ENCODE peak calls at places on chromosomes 16 and 17, in six cellular contexts. One of them, this sample, is unnamed.

GRCh38 chr17:40024901-40025300 is 9.7 kb downstream of the CSF3 start:
- DNase-seq in GM23248: peak; percentile 81
- DNase-seq in heart right ventricle: no peak
- DNase-seq in pancreas: no peak
- DNase-seq in OCI-LY7: no peak
- DNase-seq in CD8-positive, alpha-beta T cell: no peak
- DNase-seq in this sample: no peak

GRCh38 chr17:77118251-77118928 is 22.4 kb upstream of the SEC14L1 start:
- DNase-seq in GM23248: no peak
- DNase-seq in heart right ventricle: peak; percentile 35
- DNase-seq in pancreas: no peak
- DNase-seq in OCI-LY7: no peak
- DNase-seq in CD8-positive, alpha-beta T cell: no peak
- DNase-seq in this sample: no peak

GRCh38 chr17:2034806-2035548 is 5.0 kb downstream of the DPH1 start:
- DNase-seq in GM23248: peak; percentile 94
- DNase-seq in heart right ventricle: no peak
- DNase-seq in pancreas: peak; percentile 66
- DNase-seq in OCI-LY7: no peak
- DNase-seq in CD8-positive, alpha-beta T cell: no peak
- DNase-seq in this sample: no peak

GRCh38 chr16:83648347-83648746 is 159.4 kb upstream of the HSBP1 start:
- DNase-seq in GM23248: no peak
- DNase-seq in heart right ventricle: no peak
- DNase-seq in pancreas: no peak
- DNase-seq in OCI-LY7: no peak
- DNase-seq in CD8-positive, alpha-beta T cell: no peak
- DNase-seq in this sample: no peak

GRCh38 chr17:58710948-58711552 is 18.6 kb downstream of the RAD51C start:
- DNase-seq in GM23248: peak; percentile 77
- DNase-seq in heart right ventricle: peak; percentile 21
- DNase-seq in pancreas: no peak
- DNase-seq in OCI-LY7: peak; percentile 70
- DNase-seq in CD8-positive, alpha-beta T cell: no peak
- DNase-seq in this sample: no peak

GRCh38 chr16:67215690-67216089 is 11.2 kb upstream of the TMEM208 start:
- DNase-seq in GM23248: no peak
- DNase-seq in heart right ventricle: no peak
- DNase-seq in pancreas: no peak
- DNase-seq in OCI-LY7: no peak
- DNase-seq in CD8-positive, alpha-beta T cell: no peak
- DNase-seq in this sample: no peak

GRCh38 chr17:39981207-39982068 is 831 bp downstream of the PSMD3 start:
- DNase-seq in GM23248: peak; percentile 31
- DNase-seq in heart right ventricle: no peak
- DNase-seq in pancreas: no peak
- DNase-seq in OCI-LY7: peak; percentile 14
- DNase-seq in CD8-positive, alpha-beta T cell: no peak
- DNase-seq in this sample: no peak

GRCh38 chr16:82432261-82432660 is 194.5 kb upstream of the CDH13 start:
- DNase-seq in GM23248: peak; percentile 26
- DNase-seq in heart right ventricle: no peak
- DNase-seq in pancreas: no peak
- DNase-seq in OCI-LY7: no peak
- DNase-seq in CD8-positive, alpha-beta T cell: no peak
- DNase-seq in this sample: no peak

GRCh38 chr17:61394630-61395408 is 4.8 kb upstream of the TBX2 start:
- DNase-seq in GM23248: no peak
- DNase-seq in heart right ventricle: no peak
- DNase-seq in pancreas: no peak
- DNase-seq in OCI-LY7: no peak
- DNase-seq in CD8-positive, alpha-beta T cell: no peak
- DNase-seq in this sample: no peak

GRCh38 chr17:68785565-68786486 is 169.4 kb downstream of the ABCA8 start:
- DNase-seq in GM23248: no peak
- DNase-seq in heart right ventricle: no peak
- DNase-seq in pancreas: no peak
- DNase-seq in OCI-LY7: no peak
- DNase-seq in CD8-positive, alpha-beta T cell: no peak
- DNase-seq in this sample: no peak

GRCh38 chr17:5874486-5874885 is 195.7 kb upstream of the WSCD1 start:
- DNase-seq in GM23248: no peak
- DNase-seq in heart right ventricle: no peak
- DNase-seq in pancreas: no peak
- DNase-seq in OCI-LY7: no peak
- DNase-seq in CD8-positive, alpha-beta T cell: no peak
- DNase-seq in this sample: no peak

GRCh38 chr16:46751381-46751780 is 3.2 kb upstream of the MYLK3 start:
- DNase-seq in GM23248: no peak
- DNase-seq in heart right ventricle: no peak
- DNase-seq in pancreas: no peak
- DNase-seq in OCI-LY7: no peak
- DNase-seq in CD8-positive, alpha-beta T cell: no peak
- DNase-seq in this sample: no peak

GRCh38 chr17:30824002-30824355 is 513 bp downstream of the CRLF3 start:
- DNase-seq in GM23248: peak; percentile 50
- DNase-seq in heart right ventricle: peak; percentile 21
- DNase-seq in pancreas: no peak
- DNase-seq in OCI-LY7: peak; percentile 36
- DNase-seq in CD8-positive, alpha-beta T cell: no peak
- DNase-seq in this sample: no peak

GRCh38 chr17:28662527-28662829 is 473 bp downstream of the SUPT6H start:
- DNase-seq in GM23248: no peak
- DNase-seq in heart right ventricle: no peak
- DNase-seq in pancreas: no peak
- DNase-seq in OCI-LY7: no peak
- DNase-seq in CD8-positive, alpha-beta T cell: no peak
- DNase-seq in this sample: no peak

GRCh38 chr17:67278363-67278762 is 33.4 kb upstream of the HELZ start:
- DNase-seq in GM23248: no peak
- DNase-seq in heart right ventricle: no peak
- DNase-seq in pancreas: no peak
- DNase-seq in OCI-LY7: no peak
- DNase-seq in CD8-positive, alpha-beta T cell: no peak
- DNase-seq in this sample: no peak

GRCh38 chr16:82848013-82848412 is 221.2 kb downstream of the CDH13 start:
- DNase-seq in GM23248: no peak
- DNase-seq in heart right ventricle: peak; percentile 11
- DNase-seq in pancreas: no peak
- DNase-seq in OCI-LY7: no peak
- DNase-seq in CD8-positive, alpha-beta T cell: no peak
- DNase-seq in this sample: no peak

GRCh38 chr17:44209786-44210341 is 9.6 kb downstream of the UBTF start:
- DNase-seq in GM23248: peak; percentile 47
- DNase-seq in heart right ventricle: no peak
- DNase-seq in pancreas: no peak
- DNase-seq in OCI-LY7: no peak
- DNase-seq in CD8-positive, alpha-beta T cell: no peak
- DNase-seq in this sample: no peak

GRCh38 chr17:59617141-59617757 is 2.4 kb upstream of the CLTC start:
- DNase-seq in GM23248: no peak
- DNase-seq in heart right ventricle: no peak
- DNase-seq in pancreas: no peak
- DNase-seq in OCI-LY7: no peak
- DNase-seq in CD8-positive, alpha-beta T cell: no peak
- DNase-seq in this sample: no peak

GRCh38 chr16:10678655-10679054 is 16.1 kb downstream of the TEKT5 start:
- DNase-seq in GM23248: no peak
- DNase-seq in heart right ventricle: no peak
- DNase-seq in pancreas: no peak
- DNase-seq in OCI-LY7: no peak
- DNase-seq in CD8-positive, alpha-beta T cell: no peak
- DNase-seq in this sample: no peak

GRCh38 chr16:12027091-12027490 is 50.6 kb downstream of the SNX29 start:
- DNase-seq in GM23248: no peak
- DNase-seq in heart right ventricle: no peak
- DNase-seq in pancreas: no peak
- DNase-seq in OCI-LY7: peak; percentile 18
- DNase-seq in CD8-positive, alpha-beta T cell: no peak
- DNase-seq in this sample: no peak

GRCh38 chr17:48192321-48192731 is 84.8 kb downstream of the SNX11 start:
- DNase-seq in GM23248: no peak
- DNase-seq in heart right ventricle: no peak
- DNase-seq in pancreas: no peak
- DNase-seq in OCI-LY7: no peak
- DNase-seq in CD8-positive, alpha-beta T cell: no peak
- DNase-seq in this sample: no peak

GRCh38 chr17:7220593-7221280 is 999 bp downstream of the ACADVL start:
- DNase-seq in GM23248: peak; percentile 80
- DNase-seq in heart right ventricle: no peak
- DNase-seq in pancreas: peak; percentile 87
- DNase-seq in OCI-LY7: peak; percentile 74
- DNase-seq in CD8-positive, alpha-beta T cell: peak; percentile 38
- DNase-seq in this sample: peak; percentile 54

GRCh38 chr17:44004761-44005526 is 522 bp downstream of the NAGS start:
- DNase-seq in GM23248: peak; percentile 45
- DNase-seq in heart right ventricle: no peak
- DNase-seq in pancreas: peak; percentile 75
- DNase-seq in OCI-LY7: no peak
- DNase-seq in CD8-positive, alpha-beta T cell: no peak
- DNase-seq in this sample: no peak

GRCh38 chr17:39765159-39765558 is 27.4 kb downstream of the GRB7 start:
- DNase-seq in GM23248: no peak
- DNase-seq in heart right ventricle: no peak
- DNase-seq in pancreas: no peak
- DNase-seq in OCI-LY7: no peak
- DNase-seq in CD8-positive, alpha-beta T cell: no peak
- DNase-seq in this sample: no peak

GRCh38 chr16:11783319-11784047 is 13.6 kb downstream of the ZC3H7A start:
- DNase-seq in GM23248: peak; percentile 50
- DNase-seq in heart right ventricle: no peak
- DNase-seq in pancreas: no peak
- DNase-seq in OCI-LY7: peak; percentile 47
- DNase-seq in CD8-positive, alpha-beta T cell: no peak
- DNase-seq in this sample: no peak

GRCh38 chr16:24525970-24526559 is 13.3 kb upstream of the RBBP6 start:
- DNase-seq in GM23248: peak; percentile 82
- DNase-seq in heart right ventricle: no peak
- DNase-seq in pancreas: no peak
- DNase-seq in OCI-LY7: no peak
- DNase-seq in CD8-positive, alpha-beta T cell: no peak
- DNase-seq in this sample: no peak

GRCh38 chr17:35630530-35631148 is 43.5 kb downstream of the AP2B1 start:
- DNase-seq in GM23248: peak; percentile 82
- DNase-seq in heart right ventricle: no peak
- DNase-seq in pancreas: no peak
- DNase-seq in OCI-LY7: no peak
- DNase-seq in CD8-positive, alpha-beta T cell: no peak
- DNase-seq in this sample: no peak

GRCh38 chr16:457732-458400 is 32.4 kb downstream of the RAB11FIP3 start:
- DNase-seq in GM23248: peak; percentile 30
- DNase-seq in heart right ventricle: peak; percentile 22
- DNase-seq in pancreas: no peak
- DNase-seq in OCI-LY7: no peak
- DNase-seq in CD8-positive, alpha-beta T cell: no peak
- DNase-seq in this sample: no peak

GRCh38 chr17:14321476-14321949 is 20.6 kb downstream of the HS3ST3B1 start:
- DNase-seq in GM23248: no peak
- DNase-seq in heart right ventricle: no peak
- DNase-seq in pancreas: no peak
- DNase-seq in OCI-LY7: no peak
- DNase-seq in CD8-positive, alpha-beta T cell: no peak
- DNase-seq in this sample: no peak

GRCh38 chr17:50272711-50273653 is 1.3 kb upstream of the TMEM92 start:
- DNase-seq in GM23248: peak; percentile 78
- DNase-seq in heart right ventricle: peak; percentile 38
- DNase-seq in pancreas: no peak
- DNase-seq in OCI-LY7: peak; percentile 48
- DNase-seq in CD8-positive, alpha-beta T cell: peak; percentile 31
- DNase-seq in this sample: peak; percentile 49

GRCh38 chr17:57315061-57315851 is 58.9 kb downstream of the MSI2 start:
- DNase-seq in GM23248: no peak
- DNase-seq in heart right ventricle: no peak
- DNase-seq in pancreas: no peak
- DNase-seq in OCI-LY7: no peak
- DNase-seq in CD8-positive, alpha-beta T cell: no peak
- DNase-seq in this sample: no peak

GRCh38 chr16:58685084-58685449 is 497 bp upstream of the SLC38A7 start:
- DNase-seq in GM23248: no peak
- DNase-seq in heart right ventricle: no peak
- DNase-seq in pancreas: no peak
- DNase-seq in OCI-LY7: no peak
- DNase-seq in CD8-positive, alpha-beta T cell: no peak
- DNase-seq in this sample: no peak
- H3K4me3 ChIP-seq in GM23248: peak overlapping the region; percentile 90
- H3K4me3 ChIP-seq in heart right ventricle: peak overlapping the region; percentile 89
- H3K4me3 ChIP-seq in pancreas: no peak overlapping the region
- H3K4me3 ChIP-seq in OCI-LY7: peak overlapping the region; percentile 92
- H3K4me3 ChIP-seq in CD8-positive, alpha-beta T cell: peak overlapping the region; percentile 76
- H3K4me3 ChIP-seq in this sample: peak overlapping the region; percentile 81

DNA sequence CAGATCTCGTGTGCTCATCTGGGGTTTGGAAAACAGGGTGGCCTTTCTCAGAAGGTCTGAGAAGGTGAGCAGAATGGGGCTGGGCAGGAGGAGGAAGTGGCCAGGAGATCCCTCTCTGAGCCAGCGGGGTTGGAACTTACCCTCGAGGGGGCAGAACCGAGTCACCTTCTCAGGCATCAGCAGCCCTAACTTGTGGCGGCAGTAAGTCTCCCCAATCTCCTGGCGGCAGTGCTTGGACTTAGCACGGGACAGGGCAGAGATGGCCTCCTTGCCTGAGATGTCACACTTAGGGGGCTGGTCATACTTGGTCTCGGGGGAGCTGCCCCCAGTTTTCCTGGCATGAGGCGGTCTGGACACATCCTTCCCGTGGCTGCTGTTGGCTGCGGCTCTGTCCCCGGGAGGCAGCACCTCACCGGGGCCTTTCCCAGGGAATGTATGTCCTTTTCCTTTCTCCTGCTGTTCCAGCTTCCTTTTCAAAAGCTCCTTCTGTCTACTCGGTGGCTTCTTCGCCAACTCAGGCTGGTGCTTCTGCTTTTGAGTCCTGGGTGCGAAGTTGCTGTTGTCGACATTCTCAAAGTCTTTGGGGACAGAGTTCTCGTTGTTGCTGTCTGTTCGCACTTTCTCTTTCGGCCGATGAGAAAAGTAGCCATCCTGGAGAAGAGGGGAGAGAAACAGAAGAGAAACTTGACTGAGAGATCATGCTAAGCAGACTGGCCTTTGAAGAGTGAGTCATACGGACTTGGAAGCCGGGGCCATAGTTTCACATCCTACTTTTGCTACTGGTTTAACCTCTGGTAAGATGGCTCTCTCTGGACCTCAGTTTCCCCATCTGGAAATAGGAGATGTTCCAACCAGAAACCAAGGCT is 211.7 kb downstream of the XYLT1 start:
- DNase-seq in GM23248: peak; percentile 25
- DNase-seq in heart right ventricle: no peak
- DNase-seq in pancreas: no peak
- DNase-seq in OCI-LY7: peak; percentile 64
- DNase-seq in CD8-positive, alpha-beta T cell: no peak
- DNase-seq in this sample: peak; percentile 73
- H3K4me3 ChIP-seq in GM23248: no peak overlapping the region
- H3K4me3 ChIP-seq in heart right ventricle: no peak overlapping the region
- H3K4me3 ChIP-seq in pancreas: no peak overlapping the region
- H3K4me3 ChIP-seq in OCI-LY7: peak overlapping the region; percentile 10
- H3K4me3 ChIP-seq in CD8-positive, alpha-beta T cell: no peak overlapping the region
- H3K4me3 ChIP-seq in this sample: peak overlapping the region; percentile 20

GRCh38 chr17:75721463-75722011 is 278 bp downstream of the ITGB4 start:
- DNase-seq in GM23248: peak; percentile 16
- DNase-seq in heart right ventricle: no peak
- DNase-seq in pancreas: no peak
- DNase-seq in OCI-LY7: no peak
- DNase-seq in CD8-positive, alpha-beta T cell: no peak
- DNase-seq in this sample: no peak
- H3K4me3 ChIP-seq in GM23248: no peak overlapping the region
- H3K4me3 ChIP-seq in heart right ventricle: peak overlapping the region; percentile 53
- H3K4me3 ChIP-seq in pancreas: peak overlapping the region; percentile 65
- H3K4me3 ChIP-seq in OCI-LY7: peak overlapping the region; percentile 8
- H3K4me3 ChIP-seq in CD8-positive, alpha-beta T cell: no peak overlapping the region
- H3K4me3 ChIP-seq in this sample: peak overlapping the region; percentile 51

GRCh38 chr16:25691519-25692091 is at the start of gene HS3ST4:
- DNase-seq in GM23248: peak; percentile 5
- DNase-seq in heart right ventricle: no peak
- DNase-seq in pancreas: no peak
- DNase-seq in OCI-LY7: no peak
- DNase-seq in CD8-positive, alpha-beta T cell: no peak
- DNase-seq in this sample: no peak
- H3K4me3 ChIP-seq in GM23248: no peak within 1 kb of the TSS
- H3K4me3 ChIP-seq in heart right ventricle: peak within 1 kb of the TSS; percentile 31
- H3K4me3 ChIP-seq in pancreas: peak within 1 kb of the TSS; percentile 15
- H3K4me3 ChIP-seq in OCI-LY7: no peak within 1 kb of the TSS
- H3K4me3 ChIP-seq in CD8-positive, alpha-beta T cell: no peak within 1 kb of the TSS
- H3K4me3 ChIP-seq in this sample: peak within 1 kb of the TSS; percentile 33